ENCODE peak calls at places on chromosomes 12 and 14, in five cellular contexts. P is left lung; H is activated CD4-positive, alpha-beta T cell treated with anti-CD3 and anti-CD28 coated beads, Interleukin-2, amount 50 U/mL, for 1 hour; E is T-helper 22 cell; R is ascending aorta. W is an unnamed sample.

GRCh38 chr12:112283541-112283940 is 98.7 kb downstream of the HECTD4 start:
- DNase-seq in P (no peak), E (no peak), R (no peak), H (no peak), W (no peak)

GRCh38 chr14:56720703-56721426 is 89.4 kb downstream of the OTX2 start:
- DNase-seq in E (no peak), P (no peak), R (no peak), H (no peak), W (no peak)

GRCh38 chr12:12441891-12442461 is 85.1 kb downstream of the BORCS5 start:
- DNase-seq in E (peak), R (no peak), H (peak), P (no peak), W (no peak)

GRCh38 chr14:26528415-26529182 is 69.2 kb downstream of the NOVA1 start:
- DNase-seq in R (peak), P (no peak), H (no peak), E (no peak), W (no peak)

GRCh38 chr12:66117242-66117641 is 13.3 kb downstream of the LLPH start:
- DNase-seq in P (no peak), H (no peak), E (no peak), R (no peak), W (no peak)

GRCh38 chr12:13082866-13083265 is 20.6 kb downstream of the GSG1 start:
- DNase-seq in P (no peak), H (no peak), E (no peak), R (no peak), W (no peak)

GRCh38 chr12:12387521-12387920 is 30.6 kb downstream of the BORCS5 start:
- DNase-seq in P (no peak), H (no peak), R (no peak), E (no peak), W (no peak)

GRCh38 chr12:126897102-126897501 is 1369.9 kb upstream of the TMEM132C start:
- DNase-seq in R (no peak), H (no peak), E (no peak), P (no peak), W (no peak)

GRCh38 chr14:20179218-20179617 is 11.5 kb upstream of the OR11G2 start:
- DNase-seq in P (no peak), H (no peak), R (peak), E (no peak), W (peak)

GRCh38 chr12:47818007-47818376 is 1.7 kb downstream of the HDAC7 start:
- DNase-seq in R (no peak), P (no peak), H (no peak), E (no peak), W (no peak)

GRCh38 chr14:50971122-50971781 is 27.0 kb upstream of the PYGL start:
- DNase-seq in H (no peak), R (no peak), E (no peak), P (no peak), W (no peak)

GRCh38 chr14:91425720-91426032 is 8.1 kb upstream of the CCDC88C start:
- DNase-seq in R (no peak), P (no peak), H (no peak), E (no peak), W (no peak)

GRCh38 chr14:87264386-87264785 is 728.6 kb downstream of the GALC start:
- DNase-seq in H (no peak), R (no peak), P (no peak), E (no peak), W (no peak)

GRCh38 chr12:62123721-62124203 is 136.4 kb upstream of the USP15 start:
- DNase-seq in H (peak), P (no peak), E (no peak), R (peak), W (no peak)

GRCh38 chr14:89415139-89415538 is 1.9 kb downstream of the FOXN3 start:
- DNase-seq in R (no peak), E (no peak), H (no peak), P (no peak), W (no peak)

GRCh38 chr14:81450100-81450531 is 50.0 kb upstream of the STON2 start:
- DNase-seq in R (peak), P (no peak), H (no peak), E (no peak), W (no peak)

GRCh38 chr12:6090786-6091185 is 33.7 kb downstream of the VWF start:
- DNase-seq in P (no peak), H (no peak), E (no peak), R (no peak), W (no peak)